ENCODE peak calls at places on chromosome 18, in six cellular contexts. O is amniotic stem cell; F is NCI-H748 treated with DMSO at 0.1 percent for 48 hours; E is amygdala; I is left ventricle myocardium inferior; J is activated T-helper 9 cell treated with anti-CD3 and anti-CD28 coated beads, Interleukin-2, amount 50 U/mL, for 16 hours. N is an unnamed sample.

GRCh38 chr18:36191711-36192110 is 4.4 kb downstream of the MOCOS start:
- DNase-seq in O (no peak), F (no peak), E (no peak), I (no peak), J (no peak), N (no peak)

GRCh38 chr18:77062518-77063003 is 70.0 kb downstream of the MBP start:
- DNase-seq in O (no peak), F (no peak), E (no peak), I (no peak), J (no peak), N (peak)

GRCh38 chr18:51890762-51891161 is 449.2 kb upstream of the DCC start:
- DNase-seq in O (no peak), F (peak), E (no peak), I (no peak), J (no peak), N (no peak)

GRCh38 chr18:21134895-21135294 is 23.3 kb upstream of the ROCK1 start:
- DNase-seq in O (no peak), F (no peak), E (no peak), I (no peak), J (no peak), N (peak)

GRCh38 chr18:43789234-43790000 is 512.1 kb upstream of the SYT4 start:
- DNase-seq in O (no peak), F (peak), E (no peak), I (no peak), J (no peak), N (no peak)

GRCh38 chr18:8084160-8084559 is 517.0 kb downstream of the PTPRM start:
- DNase-seq in O (no peak), F (peak), E (no peak), I (no peak), J (no peak), N (no peak)

GRCh38 chr18:24426398-24427294 is at the start of gene IMPACT:
- DNase-seq in O (peak), F (peak), E (peak), I (peak), J (peak), N (peak)

GRCh38 chr18:10453261-10453884 is 1.1 kb upstream of the APCDD1 start:
- DNase-seq in O (no peak), F (no peak), E (no peak), I (no peak), J (no peak), N (no peak)

GRCh38 chr18:63267990-63268721 is 51.4 kb downstream of the BCL2 start:
- DNase-seq in O (no peak), F (no peak), E (no peak), I (no peak), J (no peak), N (no peak)

GRCh38 chr18:76098728-76099514 is 396.1 kb downstream of the ZNF516 start:
- DNase-seq in O (no peak), F (no peak), E (no peak), I (no peak), J (no peak), N (no peak)

GRCh38 chr18:6414723-6415362 is at the start of gene L3MBTL4:
- DNase-seq in O (no peak), F (no peak), E (no peak), I (peak), J (no peak), N (no peak)

GRCh38 chr18:54852780-54853675 is 24.8 kb downstream of the RAB27B start:
- DNase-seq in O (no peak), F (no peak), E (no peak), I (no peak), J (no peak), N (no peak)

GRCh38 chr18:9539283-9539682 is 64.0 kb downstream of the RALBP1 start:
- DNase-seq in O (peak), F (no peak), E (no peak), I (no peak), J (no peak), N (no peak)

GRCh38 chr18:50918153-50918552 is 39.2 kb downstream of the ME2 start:
- DNase-seq in O (no peak), F (no peak), E (no peak), I (no peak), J (no peak), N (no peak)

GRCh38 chr18:75455249-75456183 is 28.0 kb upstream of the SMIM21 start:
- DNase-seq in O (no peak), F (no peak), E (no peak), I (peak), J (no peak), N (no peak)

GRCh38 chr18:3664563-3665178 is 214.7 kb downstream of the TGIF1 start:
- DNase-seq in O (no peak), F (no peak), E (no peak), I (no peak), J (no peak), N (no peak)

GRCh38 chr18:40313030-40313642 is 1641.9 kb upstream of the PIK3C3 start:
- DNase-seq in O (no peak), F (no peak), E (no peak), I (no peak), J (no peak), N (no peak)

GRCh38 chr18:7369006-7369405 is 138.1 kb downstream of the LRRC30 start:
- DNase-seq in O (no peak), F (no peak), E (no peak), I (no peak), J (no peak), N (no peak)

GRCh38 chr18:21456428-21457178 is 143.9 kb downstream of the ESCO1 start:
- DNase-seq in O (no peak), F (no peak), E (no peak), I (no peak), J (no peak), N (no peak)

GRCh38 chr18:59837586-59837985 is 62.2 kb upstream of the PMAIP1 start:
- DNase-seq in O (peak), F (peak), E (no peak), I (no peak), J (peak), N (peak)

GRCh38 chr18:70931942-70932814 is 643.3 kb downstream of the SOCS6 start:
- DNase-seq in O (peak), F (peak), E (no peak), I (no peak), J (no peak), N (no peak)

GRCh38 chr18:50177294-50177992 is 17.5 kb downstream of the MYO5B start:
- DNase-seq in O (no peak), F (no peak), E (no peak), I (no peak), J (no peak), N (no peak)

GRCh38 chr18:44039826-44040225 is 640.9 kb upstream of the SETBP1 start:
- DNase-seq in O (no peak), F (no peak), E (no peak), I (no peak), J (no peak), N (no peak)

GRCh38 chr18:12394428-12394827 is 13.3 kb upstream of the PRELID3A start:
- DNase-seq in O (no peak), F (no peak), E (no peak), I (no peak), J (no peak), N (no peak)

GRCh38 chr18:57054891-57055290 is 92.0 kb upstream of the BOD1L2 start:
- DNase-seq in O (no peak), F (no peak), E (no peak), I (no peak), J (no peak), N (no peak)

GRCh38 chr18:24915547-24915946 is 436.4 kb downstream of the ZNF521 start:
- DNase-seq in O (no peak), F (no peak), E (no peak), I (no peak), J (no peak), N (no peak)

GRCh38 chr18:75785175-75785574 is 357.7 kb upstream of the SMIM21 start:
- DNase-seq in O (no peak), F (no peak), E (no peak), I (no peak), J (no peak), N (no peak)

GRCh38 chr18:54949588-54949987 is 9.7 kb downstream of the CCDC68 start:
- DNase-seq in O (no peak), F (no peak), E (no peak), I (no peak), J (no peak), N (no peak)